ENCODE peak calls at places on chromosome 1, in six cellular contexts. C, X, O, T, S and K are unnamed samples.

GRCh38 chr1:225652726-225653462 is at the start of gene ENAH:
- DNase-seq in C (no peak), X (peak; percentile 86), O (peak; percentile 88), T (peak; percentile 94), S (peak; percentile 90), K (peak; percentile 86)

GRCh38 chr1:109977657-109978378 is 6.7 kb upstream of the AHCYL1 start:
- DNase-seq in C (no peak), X (peak; percentile 72), O (peak; percentile 54), T (no peak), S (peak; percentile 69), K (peak; percentile 84)

GRCh38 chr1:23567996-23568607 is 8.8 kb upstream of the ID3 start:
- DNase-seq in C (no peak), X (peak; percentile 60), O (no peak), T (peak; percentile 92), S (no peak), K (peak; percentile 84)

GRCh38 chr1:84869750-84870149 is 23.3 kb downstream of the LPAR3 start:
- DNase-seq in C (no peak), X (no peak), O (no peak), T (no peak), S (peak; percentile 81), K (no peak)

GRCh38 chr1:27257155-27257554 is 22.7 kb downstream of the WDTC1 start:
- DNase-seq in C (no peak), X (no peak), O (no peak), T (no peak), S (peak; percentile 39), K (no peak)

GRCh38 chr1:19260211-19261138 is 8.9 kb downstream of the MRTO4 start:
- DNase-seq in C (no peak), X (no peak), O (no peak), T (no peak), S (peak; percentile 27), K (no peak)

GRCh38 chr1:230509281-230509977 is 83.3 kb upstream of the PGBD5 start:
- DNase-seq in C (no peak), X (peak; percentile 65), O (peak; percentile 38), T (no peak), S (peak; percentile 79), K (peak; percentile 40)

GRCh38 chr1:227797612-227798011 is 17.9 kb upstream of the PRSS38 start:
- DNase-seq in C (no peak), X (no peak), O (no peak), T (no peak), S (no peak), K (no peak)

GRCh38 chr1:51320967-51321923 is 9.1 kb downstream of the TTC39A start:
- DNase-seq in C (no peak), X (no peak), O (no peak), T (no peak), S (no peak), K (no peak)

GRCh38 chr1:201385299-201385891 is 7.9 kb upstream of the TNNT2 start:
- DNase-seq in C (no peak), X (no peak), O (peak; percentile 42), T (peak; percentile 74), S (peak; percentile 41), K (peak; percentile 76)

GRCh38 chr1:225004396-225004795 is 74.9 kb downstream of the DNAH14 start:
- DNase-seq in C (no peak), X (no peak), O (no peak), T (no peak), S (no peak), K (no peak)

GRCh38 chr1:208577381-208577905 is 333.3 kb upstream of the PLXNA2 start:
- DNase-seq in C (no peak), X (no peak), O (no peak), T (no peak), S (peak; percentile 0), K (peak; percentile 26)

GRCh38 chr1:157157481-157158190 is 19.4 kb upstream of the ETV3 start:
- DNase-seq in C (no peak), X (no peak), O (no peak), T (no peak), S (peak; percentile 68), K (no peak)

GRCh38 chr1:58440696-58441095 is 105.8 kb downstream of the OMA1 start:
- DNase-seq in C (no peak), X (no peak), O (no peak), T (no peak), S (no peak), K (no peak)

GRCh38 chr1:75125161-75125681 is 9.0 kb upstream of the LHX8 start:
- DNase-seq in C (no peak), X (no peak), O (no peak), T (no peak), S (no peak), K (no peak)

GRCh38 chr1:182641561-182641960 is 37.4 kb upstream of the RGS16 start:
- DNase-seq in C (no peak), X (no peak), O (no peak), T (no peak), S (no peak), K (no peak)

GRCh38 chr1:208951908-208952307 is 631.6 kb upstream of the CAMK1G start:
- DNase-seq in C (no peak), X (no peak), O (no peak), T (no peak), S (no peak), K (no peak)

GRCh38 chr1:6962390-6962955 is 177.2 kb downstream of the CAMTA1 start:
- DNase-seq in C (peak; percentile 80), X (peak; percentile 70), O (peak; percentile 76), T (peak; percentile 99), S (peak; percentile 38), K (peak; percentile 86)

GRCh38 chr1:231691618-231692259 is 65.1 kb downstream of the DISC1 start:
- DNase-seq in C (peak; percentile 15), X (no peak), O (no peak), T (peak; percentile 64), S (peak; percentile 71), K (peak; percentile 57)

GRCh38 chr1:206703647-206704046 is 18.9 kb downstream of the MAPKAPK2 start:
- DNase-seq in C (no peak), X (no peak), O (no peak), T (no peak), S (no peak), K (no peak)

GRCh38 chr1:186974774-186975181 is 146.0 kb downstream of the PLA2G4A start:
- DNase-seq in C (no peak), X (no peak), O (no peak), T (no peak), S (peak; percentile 77), K (no peak)

GRCh38 chr1:175857756-175858155 is 114.4 kb upstream of the TNR start:
- DNase-seq in C (no peak), X (no peak), O (no peak), T (peak; percentile 63), S (no peak), K (no peak)

GRCh38 chr1:183349201-183349711 is 68.9 kb downstream of the NMNAT2 start:
- DNase-seq in C (no peak), X (peak; percentile 50), O (peak; percentile 35), T (peak; percentile 41), S (peak; percentile 53), K (peak; percentile 60)

GRCh38 chr1:32963746-32964460 is 706 bp downstream of the RNF19B start:
- DNase-seq in C (no peak), X (peak; percentile 84), O (peak; percentile 68), T (peak; percentile 83), S (peak; percentile 44), K (peak; percentile 82)

GRCh38 chr1:160284220-160284781 is 632 bp downstream of the PEX19 start:
- DNase-seq in C (no peak), X (no peak), O (no peak), T (peak; percentile 52), S (peak; percentile 87), K (no peak)

GRCh38 chr1:52665173-52666020 is 32.4 kb downstream of the SHISAL2A start:
- DNase-seq in C (no peak), X (no peak), O (no peak), T (no peak), S (no peak), K (no peak)

GRCh38 chr1:66346057-66346795 is 187.7 kb upstream of the SGIP1 start:
- DNase-seq in C (no peak), X (no peak), O (no peak), T (no peak), S (no peak), K (no peak)
- H3K4me1 ChIP-seq in C (peaks cover 100% of the 10 kb centered on the region), X (peaks cover 1% of the 10 kb centered on the region), O (peaks cover 49% of the 10 kb centered on the region), T (peaks cover 15% of the 10 kb centered on the region), S (no peaks in the 10 kb centered on the region), K (peaks cover 8% of the 10 kb centered on the region)

GRCh38 chr1:164630626-164631396 is 71.8 kb downstream of the PBX1 start:
- DNase-seq in C (no peak), X (no peak), O (no peak), T (no peak), S (no peak), K (no peak)
- H3K27ac ChIP-seq in C (no peak overlapping the region), X (no peak overlapping the region), O (no peak overlapping the region), T (no peak overlapping the region), S (no peak overlapping the region), K (peak overlapping the region; percentile 39)

DNA sequence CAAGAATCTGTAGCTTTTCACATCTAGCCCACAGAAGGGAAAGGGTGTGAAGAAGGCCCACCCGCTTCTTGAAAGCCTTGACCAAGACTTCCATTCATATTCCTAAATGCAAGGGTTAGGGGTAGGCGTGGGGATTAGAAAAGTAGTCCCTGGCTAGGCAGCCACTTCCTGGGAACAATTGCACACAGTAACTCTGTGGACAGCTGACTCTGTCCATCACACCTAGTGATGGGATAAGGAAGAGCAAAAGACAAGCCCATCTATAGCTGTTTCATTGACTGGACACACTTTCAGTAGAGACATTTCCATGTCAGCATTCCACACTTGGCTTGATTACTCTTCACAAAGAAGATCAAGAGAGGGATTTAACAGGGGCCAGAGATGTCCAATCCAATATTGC is 294.2 kb downstream of the PBX1 start:
- DNase-seq in C (no peak), X (no peak), O (no peak), T (no peak), S (no peak), K (no peak)
- H3K27me3 ChIP-seq in C (no peaks in the 10 kb centered on the region), X (no peaks in the 10 kb centered on the region), O (no peaks in the 10 kb centered on the region), T (no peaks in the 10 kb centered on the region), S (no peaks in the 10 kb centered on the region), K (no peaks in the 10 kb centered on the region)

DNA sequence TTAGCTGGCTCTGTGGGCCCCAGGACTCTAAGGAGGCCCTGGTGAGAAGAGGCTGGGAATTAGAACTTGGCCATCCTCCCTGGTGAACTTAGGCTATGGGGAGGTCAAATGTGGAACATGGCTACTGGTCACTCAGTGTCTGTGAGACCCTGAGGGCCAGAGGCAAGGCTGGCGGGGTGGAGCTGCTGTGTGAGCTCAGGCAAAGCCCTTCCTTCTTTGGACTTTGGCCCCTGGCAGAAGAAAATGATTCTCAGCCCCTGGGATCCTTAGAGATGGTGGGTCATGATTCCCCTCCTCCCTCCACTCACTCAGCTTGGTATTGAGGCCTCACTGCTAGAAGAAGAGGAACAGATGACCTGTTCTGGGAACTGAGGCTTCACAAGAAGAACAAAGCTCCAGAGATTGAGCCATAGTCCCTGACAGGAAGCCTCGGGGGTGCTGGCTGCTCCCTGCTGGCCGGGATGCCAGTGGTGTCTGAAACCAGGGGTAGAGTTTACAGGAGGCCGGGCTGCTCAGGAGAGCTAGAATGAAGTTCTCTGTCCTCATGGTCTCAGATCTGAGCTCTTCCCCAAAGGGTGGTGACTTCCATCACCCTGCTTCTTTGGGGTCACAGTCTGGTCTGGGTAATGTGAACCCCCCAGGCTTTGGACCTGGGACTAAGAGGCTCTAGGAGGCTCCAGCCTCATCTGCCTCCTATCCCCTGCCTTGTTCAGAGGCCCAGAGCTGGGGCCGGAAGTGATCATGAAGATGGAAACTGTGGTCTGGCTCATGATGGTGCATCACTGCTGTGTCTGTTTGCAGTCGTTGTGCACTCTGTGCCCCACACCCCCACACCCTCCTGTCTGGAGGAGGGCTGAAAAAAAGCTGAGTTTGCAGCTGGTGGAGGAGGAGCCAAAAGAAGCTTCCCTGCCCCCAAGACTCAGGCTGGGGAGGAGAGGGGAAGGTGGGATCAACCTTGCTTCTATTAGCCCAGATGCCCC is 905 bp downstream of the BTBD19 start:
- DNase-seq in C (no peak), X (peak; percentile 90), O (peak; percentile 75), T (no peak), S (peak; percentile 88), K (peak; percentile 83)
- H3K4me1 ChIP-seq in C (peaks cover 78% of the 10 kb centered on the region), X (peaks cover 4% of the 10 kb centered on the region), O (peaks cover 88% of the 10 kb centered on the region), T (peaks cover 50% of the 10 kb centered on the region), S (peaks cover 32% of the 10 kb centered on the region), K (peaks cover 38% of the 10 kb centered on the region)